ENCODE peak calls at places on chromosomes 13 and 19, in five cellular contexts. One of them, this sample, is unnamed.

GRCh38 chr19:13150919-13151604 is 851 bp downstream of the IER2 start:
- DNase-seq in fibroblast of mammary gland: no peak
- DNase-seq in NCI-H2081: no peak
- DNase-seq in CD4-positive, alpha-beta T cell: no peak
- DNase-seq in C1 segment of cervical spinal cord: no peak
- DNase-seq in this sample: no peak

GRCh38 chr13:51632643-51633357 is 48.5 kb downstream of the WDFY2 start:
- DNase-seq in fibroblast of mammary gland: no peak
- DNase-seq in NCI-H2081: no peak
- DNase-seq in CD4-positive, alpha-beta T cell: no peak
- DNase-seq in C1 segment of cervical spinal cord: peak
- DNase-seq in this sample: peak

GRCh38 chr13:22194106-22194810 is 523.4 kb downstream of the FGF9 start:
- DNase-seq in fibroblast of mammary gland: no peak
- DNase-seq in NCI-H2081: no peak
- DNase-seq in CD4-positive, alpha-beta T cell: no peak
- DNase-seq in C1 segment of cervical spinal cord: no peak
- DNase-seq in this sample: no peak

GRCh38 chr19:10418281-10419199 is 1.8 kb upstream of the PDE4A start:
- DNase-seq in fibroblast of mammary gland: no peak
- DNase-seq in NCI-H2081: no peak
- DNase-seq in CD4-positive, alpha-beta T cell: no peak
- DNase-seq in C1 segment of cervical spinal cord: no peak
- DNase-seq in this sample: no peak

GRCh38 chr13:107680115-107680514 is 535.2 kb downstream of the LIG4 start:
- DNase-seq in fibroblast of mammary gland: peak
- DNase-seq in NCI-H2081: peak
- DNase-seq in CD4-positive, alpha-beta T cell: no peak
- DNase-seq in C1 segment of cervical spinal cord: no peak
- DNase-seq in this sample: no peak

GRCh38 chr19:12837225-12837624 is 1.1 kb upstream of the MAST1 start:
- DNase-seq in fibroblast of mammary gland: no peak
- DNase-seq in NCI-H2081: no peak
- DNase-seq in CD4-positive, alpha-beta T cell: no peak
- DNase-seq in C1 segment of cervical spinal cord: no peak
- DNase-seq in this sample: no peak

GRCh38 chr13:57633950-57634828 is 2.6 kb downstream of the PCDH17 start:
- DNase-seq in fibroblast of mammary gland: no peak
- DNase-seq in NCI-H2081: no peak
- DNase-seq in CD4-positive, alpha-beta T cell: no peak
- DNase-seq in C1 segment of cervical spinal cord: peak
- DNase-seq in this sample: peak

GRCh38 chr13:21218351-21219043 is 42.0 kb downstream of the MRPL57 start:
- DNase-seq in fibroblast of mammary gland: no peak
- DNase-seq in NCI-H2081: no peak
- DNase-seq in CD4-positive, alpha-beta T cell: no peak
- DNase-seq in C1 segment of cervical spinal cord: no peak
- DNase-seq in this sample: no peak

GRCh38 chr13:107765724-107766436 is 449.5 kb downstream of the LIG4 start:
- DNase-seq in fibroblast of mammary gland: no peak
- DNase-seq in NCI-H2081: peak
- DNase-seq in CD4-positive, alpha-beta T cell: no peak
- DNase-seq in C1 segment of cervical spinal cord: no peak
- DNase-seq in this sample: no peak

GRCh38 chr13:41547253-41548000 is 90.1 kb downstream of the RGCC start:
- DNase-seq in fibroblast of mammary gland: no peak
- DNase-seq in NCI-H2081: no peak
- DNase-seq in CD4-positive, alpha-beta T cell: no peak
- DNase-seq in C1 segment of cervical spinal cord: peak
- DNase-seq in this sample: no peak

GRCh38 chr13:104318121-104318520 is 1251.9 kb upstream of the SLC10A2 start:
- DNase-seq in fibroblast of mammary gland: peak
- DNase-seq in NCI-H2081: peak
- DNase-seq in CD4-positive, alpha-beta T cell: no peak
- DNase-seq in C1 segment of cervical spinal cord: no peak
- DNase-seq in this sample: no peak

GRCh38 chr19:38204096-38204495 is 19.9 kb downstream of the DPF1 start:
- DNase-seq in fibroblast of mammary gland: no peak
- DNase-seq in NCI-H2081: peak
- DNase-seq in CD4-positive, alpha-beta T cell: no peak
- DNase-seq in C1 segment of cervical spinal cord: no peak
- DNase-seq in this sample: no peak

GRCh38 chr13:44954210-44954609 is 35.1 kb downstream of the NUFIP1 start:
- DNase-seq in fibroblast of mammary gland: no peak
- DNase-seq in NCI-H2081: no peak
- DNase-seq in CD4-positive, alpha-beta T cell: no peak
- DNase-seq in C1 segment of cervical spinal cord: no peak
- DNase-seq in this sample: no peak

GRCh38 chr13:77417897-77418296 is 91.0 kb upstream of the MYCBP2 start:
- DNase-seq in fibroblast of mammary gland: no peak
- DNase-seq in NCI-H2081: no peak
- DNase-seq in CD4-positive, alpha-beta T cell: no peak
- DNase-seq in C1 segment of cervical spinal cord: no peak
- DNase-seq in this sample: no peak

GRCh38 chr19:47514151-47514868 is 553 bp downstream of the NAPA start:
- DNase-seq in fibroblast of mammary gland: no peak
- DNase-seq in NCI-H2081: no peak
- DNase-seq in CD4-positive, alpha-beta T cell: no peak
- DNase-seq in C1 segment of cervical spinal cord: no peak
- DNase-seq in this sample: no peak

GRCh38 chr13:113771709-113772331 is 12.8 kb downstream of the TMEM255B start:
- DNase-seq in fibroblast of mammary gland: peak
- DNase-seq in NCI-H2081: no peak
- DNase-seq in CD4-positive, alpha-beta T cell: no peak
- DNase-seq in C1 segment of cervical spinal cord: no peak
- DNase-seq in this sample: no peak

GRCh38 chr13:35512271-35512920 is 35.9 kb upstream of the MAB21L1 start:
- DNase-seq in fibroblast of mammary gland: peak
- DNase-seq in NCI-H2081: no peak
- DNase-seq in CD4-positive, alpha-beta T cell: no peak
- DNase-seq in C1 segment of cervical spinal cord: no peak
- DNase-seq in this sample: no peak

GRCh38 chr13:72424059-72424458 is 303.4 kb downstream of the MZT1 start:
- DNase-seq in fibroblast of mammary gland: no peak
- DNase-seq in NCI-H2081: no peak
- DNase-seq in CD4-positive, alpha-beta T cell: no peak
- DNase-seq in C1 segment of cervical spinal cord: no peak
- DNase-seq in this sample: no peak

GRCh38 chr13:94168784-94169512 is 310.5 kb downstream of the DCT start:
- DNase-seq in fibroblast of mammary gland: peak
- DNase-seq in NCI-H2081: no peak
- DNase-seq in CD4-positive, alpha-beta T cell: no peak
- DNase-seq in C1 segment of cervical spinal cord: no peak
- DNase-seq in this sample: no peak

GRCh38 chr19:28880735-28881401 is 332.1 kb downstream of the UQCRFS1 start:
- DNase-seq in fibroblast of mammary gland: no peak
- DNase-seq in NCI-H2081: no peak
- DNase-seq in CD4-positive, alpha-beta T cell: no peak
- DNase-seq in C1 segment of cervical spinal cord: no peak
- DNase-seq in this sample: no peak

GRCh38 chr13:105442941-105443340 is 1092.5 kb downstream of the EFNB2 start:
- DNase-seq in fibroblast of mammary gland: peak
- DNase-seq in NCI-H2081: peak
- DNase-seq in CD4-positive, alpha-beta T cell: no peak
- DNase-seq in C1 segment of cervical spinal cord: no peak
- DNase-seq in this sample: no peak

GRCh38 chr19:48413879-48414623 is 20.6 kb downstream of the GRIN2D start:
- DNase-seq in fibroblast of mammary gland: no peak
- DNase-seq in NCI-H2081: no peak
- DNase-seq in CD4-positive, alpha-beta T cell: no peak
- DNase-seq in C1 segment of cervical spinal cord: no peak
- DNase-seq in this sample: no peak

GRCh38 chr13:43935878-43936277 is 56.2 kb downstream of the LACC1 start:
- DNase-seq in fibroblast of mammary gland: peak
- DNase-seq in NCI-H2081: no peak
- DNase-seq in CD4-positive, alpha-beta T cell: no peak
- DNase-seq in C1 segment of cervical spinal cord: no peak
- DNase-seq in this sample: no peak

GRCh38 chr19:17993076-17993813 is 14.7 kb upstream of the ARRDC2 start:
- DNase-seq in fibroblast of mammary gland: no peak
- DNase-seq in NCI-H2081: no peak
- DNase-seq in CD4-positive, alpha-beta T cell: no peak
- DNase-seq in C1 segment of cervical spinal cord: no peak
- DNase-seq in this sample: no peak

GRCh38 chr19:10305139-10305806 is 4.3 kb downstream of the ZGLP1 start:
- DNase-seq in fibroblast of mammary gland: peak
- DNase-seq in NCI-H2081: no peak
- DNase-seq in CD4-positive, alpha-beta T cell: no peak
- DNase-seq in C1 segment of cervical spinal cord: peak
- DNase-seq in this sample: no peak

GRCh38 chr13:38979891-38980627 is 10.6 kb downstream of the STOML3 start:
- DNase-seq in fibroblast of mammary gland: peak
- DNase-seq in NCI-H2081: peak
- DNase-seq in CD4-positive, alpha-beta T cell: no peak
- DNase-seq in C1 segment of cervical spinal cord: no peak
- DNase-seq in this sample: peak

GRCh38 chr13:30147380-30147779 is 160.0 kb downstream of the KATNAL1 start:
- DNase-seq in fibroblast of mammary gland: no peak
- DNase-seq in NCI-H2081: no peak
- DNase-seq in CD4-positive, alpha-beta T cell: no peak
- DNase-seq in C1 segment of cervical spinal cord: no peak
- DNase-seq in this sample: no peak